ENCODE peak calls at places on chromosomes 5 and 9, in five cellular contexts. J is mesenchymal stem cell, W is trophoblast cell, D is H9, B is H1. X is an unnamed sample.

GRCh38 chr9:97528529-97529230 is 27.2 kb downstream of the TMOD1 start:
- DNase-seq in J (no peak), W (peak), D (peak), B (peak), X (no peak)

GRCh38 chr5:54009828-54010227 is 300.5 kb downstream of the ARL15 start:
- DNase-seq in J (no peak), W (no peak), D (no peak), B (no peak), X (no peak)

GRCh38 chr5:178564386-178564785 is 25.8 kb downstream of the COL23A1 start:
- DNase-seq in J (no peak), W (no peak), D (no peak), B (no peak), X (no peak)

GRCh38 chr9:98356953-98357352 is 101.5 kb upstream of the TBC1D2 start:
- DNase-seq in J (no peak), W (no peak), D (no peak), B (no peak), X (no peak)

GRCh38 chr5:96528262-96528661 is 95.2 kb upstream of the PCSK1 start:
- DNase-seq in J (no peak), W (no peak), D (peak), B (no peak), X (no peak)

GRCh38 chr5:139808481-139809330 is 13.1 kb downstream of the PSD2 start:
- DNase-seq in J (peak), W (no peak), D (peak), B (peak), X (peak)

GRCh38 chr5:71873202-71873601 is 154.1 kb downstream of the CARTPT start:
- DNase-seq in J (no peak), W (no peak), D (no peak), B (no peak), X (no peak)

GRCh38 chr5:3226171-3226570 is 369.5 kb upstream of the IRX1 start:
- DNase-seq in J (no peak), W (no peak), D (no peak), B (no peak), X (no peak)

GRCh38 chr5:14806452-14806851 is 65.1 kb downstream of the ANKH start:
- DNase-seq in J (peak), W (no peak), D (no peak), B (no peak), X (no peak)

GRCh38 chr5:42993516-42994284 is 46.4 kb downstream of the ANXA2R start:
- DNase-seq in J (peak), W (peak), D (peak), B (no peak), X (no peak)

GRCh38 chr9:121498150-121498486 is 1.5 kb downstream of the GGTA1 start:
- DNase-seq in J (peak), W (peak), D (peak), B (no peak), X (peak)

GRCh38 chr5:113806823-113807222 is 293.3 kb downstream of the YTHDC2 start:
- DNase-seq in J (peak), W (no peak), D (no peak), B (no peak), X (no peak)

GRCh38 chr5:41048986-41049385 is 22.2 kb downstream of the MROH2B start:
- DNase-seq in J (no peak), W (no peak), D (no peak), B (no peak), X (no peak)

GRCh38 chr5:5165541-5166002 is 25.4 kb downstream of the ADAMTS16 start:
- DNase-seq in J (no peak), W (peak), D (no peak), B (no peak), X (no peak)

DNA sequence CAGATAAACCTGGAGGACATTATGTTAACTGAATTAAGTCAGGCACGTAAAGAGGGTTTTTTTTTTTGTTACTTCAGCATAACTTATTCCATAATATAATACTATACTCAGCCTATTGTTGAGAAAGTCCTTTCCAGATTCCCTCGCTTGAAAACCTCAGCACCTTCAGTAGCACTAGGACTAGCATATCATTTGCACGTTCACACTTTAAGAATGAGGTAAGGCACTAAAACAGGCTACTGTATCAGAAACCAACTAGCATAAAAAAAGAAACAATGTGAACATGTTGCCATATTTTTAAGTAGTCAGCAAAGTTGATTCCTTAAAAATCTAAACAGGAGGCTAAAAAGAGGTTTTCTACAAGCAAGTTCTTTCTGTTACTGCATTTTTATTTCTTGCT is 504.0 kb downstream of the PTPRD start:
- DNase-seq in J (no peak), W (no peak), D (no peak), B (no peak), X (no peak)
- H2BK12ac ChIP-seq in J (no peak), W (no peak), D (no peak), B (no peak), X (no peak)

GRCh38 chr9:133476941-133477340 is 2.0 kb downstream of the SLC2A6 start:
- DNase-seq in J (no peak), W (no peak), D (no peak), B (no peak), X (no peak)

GRCh38 chr9:133477461-133477860 is 1.4 kb downstream of the SLC2A6 start:
- DNase-seq in J (no peak), W (no peak), D (no peak), B (no peak), X (no peak)

GRCh38 chr9:133478851-133479711 is at the start of gene SLC2A6:
- DNase-seq in J (peak), W (peak), D (peak), B (peak), X (peak)

GRCh38 chr9:133476531-133476930 is 2.4 kb downstream of the SLC2A6 start:
- DNase-seq in J (peak), W (peak), D (no peak), B (no peak), X (no peak)

GRCh38 chr9:133477992-133478850 is 678 bp downstream of the SLC2A6 start:
- DNase-seq in J (peak), W (peak), D (no peak), B (no peak), X (peak)
- H2AFZ ChIP-seq in J (no peak), W (peak), D (no peak), B (no peak), X (peak)

GRCh38 chr9:37531699-37532098 is 44.5 kb downstream of the FBXO10 start:
- DNase-seq in J (no peak), W (no peak), D (no peak), B (no peak), X (no peak)

GRCh38 chr9:37528652-37529072 is 42.9 kb downstream of the POLR1E start:
- DNase-seq in J (no peak), W (peak), D (no peak), B (no peak), X (no peak)

GRCh38 chr9:37523916-37524315 is 38.2 kb downstream of the POLR1E start:
- DNase-seq in J (no peak), W (no peak), D (no peak), B (no peak), X (no peak)

GRCh38 chr9:37534412-37534811 is 41.8 kb downstream of the FBXO10 start:
- DNase-seq in J (no peak), W (no peak), D (no peak), B (no peak), X (no peak)

DNA sequence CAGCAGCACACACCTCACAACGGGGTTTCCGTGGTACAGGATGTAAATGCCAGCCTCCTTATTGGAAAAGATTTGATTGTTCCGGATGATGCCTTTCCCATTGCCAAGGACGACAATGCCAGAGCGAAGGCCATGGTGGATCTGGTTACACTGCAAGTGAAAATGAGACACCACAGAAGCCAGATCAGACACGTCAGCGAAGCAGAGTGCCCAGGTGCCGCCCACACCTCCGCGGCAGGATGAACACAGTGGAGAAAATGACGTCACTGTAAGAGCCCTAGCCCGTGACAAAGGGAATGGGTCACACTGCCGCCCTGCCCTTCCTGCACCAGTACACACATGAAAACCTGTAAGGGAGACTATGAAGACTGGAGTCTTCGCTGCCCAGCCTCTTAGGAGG is 43.4 kb downstream of the POLR1E start:
- DNase-seq in J (no peak), W (no peak), D (no peak), B (no peak), X (no peak)
- H2BK12ac ChIP-seq in J (no peak), W (no peak), D (no peak), B (no peak), X (no peak)

GRCh38 chr5:26791433-26791832 is 247.0 kb downstream of the CDH9 start:
- DNase-seq in J (peak), W (no peak), D (no peak), B (no peak), X (no peak)
- H2AFZ ChIP-seq in J (no peak), W (no peak), D (no peak), B (no peak), X (peak)

DNA sequence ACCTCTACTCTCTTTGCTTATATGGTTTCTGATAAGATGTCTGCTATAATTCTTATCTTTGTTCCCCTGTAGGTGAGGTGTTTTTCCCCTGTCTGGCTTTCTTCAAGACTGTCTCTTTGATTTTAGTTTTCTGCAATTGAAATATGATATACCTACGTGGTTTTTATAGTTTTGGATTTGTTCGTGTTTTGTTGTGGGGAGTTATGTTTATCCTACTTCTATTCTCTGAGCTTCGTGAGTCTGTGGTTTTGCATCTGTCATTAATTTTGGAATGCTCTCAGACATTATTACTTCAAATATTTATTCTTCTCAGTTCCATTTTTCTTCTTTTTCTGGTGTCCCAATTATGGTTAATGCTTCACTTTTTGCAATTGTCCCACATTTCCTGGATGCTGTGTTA is 521.3 kb downstream of the KCTD16 start:
- DNase-seq in J (no peak), W (no peak), D (no peak), B (no peak), X (no peak)
- H2BK12ac ChIP-seq in J (no peak), W (no peak), D (no peak), B (no peak), X (no peak)

GRCh38 chr5:115423051-115423450 is 121.5 kb downstream of the FEM1C start:
- DNase-seq in J (no peak), W (no peak), D (no peak), B (no peak), X (no peak)

GRCh38 chr5:115424446-115424845 is 120.1 kb downstream of the FEM1C start:
- DNase-seq in J (no peak), W (no peak), D (no peak), B (no peak), X (no peak)

GRCh38 chr5:115423541-115423940 is 121.0 kb downstream of the FEM1C start:
- DNase-seq in J (no peak), W (no peak), D (no peak), B (no peak), X (no peak)

GRCh38 chr5:115419794-115420585 is 123.5 kb upstream of the CCDC112 start:
- DNase-seq in J (peak), W (peak), D (no peak), B (no peak), X (no peak)

GRCh38 chr5:115424030-115424429 is 120.5 kb downstream of the FEM1C start:
- DNase-seq in J (no peak), W (no peak), D (no peak), B (no peak), X (no peak)
- H2AFZ ChIP-seq in J (no peak), W (no peak), D (no peak), B (peak), X (no peak)

GRCh38 chr9:88721528-88722279 is 186.7 kb downstream of the NXNL2 start:
- DNase-seq in J (no peak), W (no peak), D (no peak), B (no peak), X (no peak)
- H2BK12ac ChIP-seq in J (no peak), W (no peak), D (no peak), B (no peak), X (no peak)

GRCh38 chr5:82313016-82313415 is 34.9 kb upstream of the RPS23 start:
- DNase-seq in J (no peak), W (no peak), D (no peak), B (no peak), X (no peak)
- H2AFZ ChIP-seq in J (no peak), W (no peak), D (no peak), B (no peak), X (peak)

GRCh38 chr9:136171009-136171800 is 33.7 kb downstream of the LHX3 start:
- DNase-seq in J (no peak), W (no peak), D (peak), B (no peak), X (peak)

GRCh38 chr9:136173648-136174290 is 31.2 kb downstream of the LHX3 start:
- DNase-seq in J (no peak), W (no peak), D (no peak), B (no peak), X (no peak)

GRCh38 chr9:136170291-136170901 is 34.5 kb downstream of the LHX3 start:
- DNase-seq in J (peak), W (no peak), D (peak), B (peak), X (no peak)

GRCh38 chr9:136172412-136173079 is 32.4 kb downstream of the LHX3 start:
- DNase-seq in J (no peak), W (no peak), D (peak), B (peak), X (no peak)

GRCh38 chr9:136171801-136172411 is 33.0 kb downstream of the LHX3 start:
- DNase-seq in J (no peak), W (no peak), D (no peak), B (peak), X (no peak)
- H2BK12ac ChIP-seq in J (no peak), W (no peak), D (no peak), B (peak), X (peak)

X was measured in neuronal stem cell.